ENCODE peak calls at places on chromosomes 6 and 20, in four cellular contexts. Z, X, V and L are unnamed samples.

GRCh38 chr6:156395276-156395675 is 381.9 kb upstream of the ARID1B start:
- DNase-seq in Z (no peak), X (peak), V (no peak), L (no peak)

GRCh38 chr6:53925891-53926290 is 131.1 kb downstream of the LRRC1 start:
- DNase-seq in Z (no peak), V (no peak), X (no peak), L (no peak)

GRCh38 chr6:164628302-164628931 is 681.0 kb downstream of the C6orf118 start:
- DNase-seq in X (no peak), Z (no peak), V (no peak), L (no peak)

GRCh38 chr6:63348836-63349235 is 29.1 kb upstream of the LGSN start:
- DNase-seq in Z (no peak), X (no peak), V (no peak), L (no peak)

GRCh38 chr20:25252686-25253421 is 5.0 kb downstream of the PYGB start:
- DNase-seq in V (no peak), X (no peak), Z (no peak), L (no peak)

GRCh38 chr20:63309261-63310071 is 16.5 kb downstream of the COL20A1 start:
- DNase-seq in Z (peak), X (no peak), V (no peak), L (no peak)

GRCh38 chr6:18148304-18149025 is 6.4 kb downstream of the TPMT start:
- DNase-seq in Z (peak), V (peak), X (no peak), L (peak)

GRCh38 chr6:79079425-79080130 is 1.5 kb upstream of the PHIP start:
- DNase-seq in X (no peak), V (no peak), Z (no peak), L (no peak)

GRCh38 chr6:29517728-29518440 is 30.1 kb upstream of the MAS1L start:
- DNase-seq in Z (no peak), X (no peak), V (no peak), L (no peak)

GRCh38 chr6:30882764-30883475 is 1.4 kb upstream of the DDR1 start:
- DNase-seq in Z (peak), X (peak), V (no peak), L (no peak)

GRCh38 chr6:67003844-67004243 is 1296.8 kb upstream of the EYS start:
- DNase-seq in X (no peak), V (no peak), Z (no peak), L (no peak)

GRCh38 chr6:67009818-67010217 is 1302.8 kb upstream of the EYS start:
- DNase-seq in Z (peak), V (no peak), X (no peak), L (no peak)
- TF ChIP-seq CTCF in Z (no peak), V (peak), X (no peak), L (no peak)

GRCh38 chr6:132298344-132298949 is 102.8 kb downstream of the MOXD1 start:
- DNase-seq in Z (peak), X (no peak), V (peak), L (no peak)
- TF ChIP-seq CTCF in Z (peak), X (peak), V (peak), L (peak)

GRCh38 chr6:33492093-33492492 is 37.7 kb downstream of the ZBTB9 start:
- DNase-seq in V (no peak), X (no peak), Z (no peak), L (no peak)
- TF ChIP-seq CTCF in V (no peak), X (peak), Z (no peak), L (no peak)

GRCh38 chr6:153814136-153814535 is 224.9 kb upstream of the OPRM1 start:
- DNase-seq in Z (no peak), X (no peak), V (no peak), L (no peak)
- TF ChIP-seq CTCF in Z (no peak), X (no peak), V (no peak), L (no peak)

GRCh38 chr6:96015321-96015790 is 418 bp upstream of the FUT9 start:
- DNase-seq in Z (no peak), X (peak), V (no peak), L (no peak)
- TF ChIP-seq CTCF in Z (no peak), X (no peak), V (no peak), L (no peak)

GRCh38 chr6:372336-372911 is 19.1 kb upstream of the IRF4 start:
- DNase-seq in X (peak), V (no peak), Z (no peak), L (no peak)

GRCh38 chr6:374956-375355 is 16.6 kb upstream of the IRF4 start:
- DNase-seq in X (no peak), Z (no peak), V (no peak), L (no peak)

GRCh38 chr6:376823-377571 is 14.6 kb upstream of the IRF4 start:
- DNase-seq in X (no peak), V (no peak), Z (no peak), L (no peak)

GRCh38 chr6:373031-373430 is 18.5 kb upstream of the IRF4 start:
- DNase-seq in X (peak), Z (no peak), V (no peak), L (no peak)

DNA sequence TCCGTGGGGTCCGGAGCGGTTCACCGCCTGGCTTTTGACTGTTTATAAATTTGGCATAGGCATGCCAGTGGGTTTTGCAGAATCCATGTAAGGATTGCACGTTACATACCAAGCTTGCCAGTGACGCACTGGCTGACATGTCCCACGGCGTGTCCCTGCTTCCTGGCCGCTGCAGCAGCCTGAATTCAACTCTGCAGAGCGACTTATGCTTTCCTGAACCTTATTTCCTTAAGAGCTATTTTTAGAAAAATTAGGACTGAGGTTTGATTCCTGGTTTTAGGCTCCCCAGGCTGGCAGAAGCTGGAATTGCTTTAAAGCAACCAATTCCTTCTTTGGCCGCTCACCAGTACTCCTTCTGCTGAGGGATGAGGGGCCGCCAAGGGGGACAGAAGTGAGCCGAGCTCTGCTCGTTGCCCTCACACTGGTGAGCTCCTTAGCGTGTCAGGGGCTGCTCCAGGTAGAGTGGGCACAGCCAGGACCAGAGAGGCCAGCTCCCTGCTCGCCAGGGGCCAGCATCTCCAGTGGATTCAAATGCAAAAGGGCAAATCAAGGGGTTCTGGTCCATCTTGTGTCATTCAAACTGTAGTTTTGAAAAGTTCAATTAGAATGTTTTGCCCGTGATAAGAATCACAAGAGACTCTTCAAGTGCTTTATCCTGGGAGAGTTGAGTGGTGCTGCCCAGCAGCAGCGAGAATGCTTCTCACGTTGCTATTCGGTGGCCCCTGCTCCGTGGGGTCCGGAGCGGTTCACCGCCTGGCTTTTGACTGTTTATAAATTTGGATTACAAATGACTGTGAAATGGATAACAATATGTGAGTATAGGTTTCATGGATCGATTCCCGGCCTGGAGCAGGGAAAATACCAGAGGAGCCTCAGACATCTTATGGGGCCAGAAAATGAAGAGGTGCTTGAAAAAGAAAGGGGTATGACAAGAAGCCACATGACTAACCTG is 17.5 kb upstream of the IRF4 start:
- DNase-seq in X (peak), V (no peak), Z (no peak), L (no peak)
- TF ChIP-seq CTCF in X (no peak), V (peak), Z (no peak), L (no peak)